ENCODE peak calls at places on chromosome 7, in nine cellular contexts. L is GM10248, T is type B pancreatic cell, Q is GM20000, A is HCT116, B is fibroblast of lung, K is WTC11, P is cardiac muscle cell, M is AG09319. W is an unnamed sample.

GRCh38 chr7:14377646-14378266 is 388.3 kb upstream of the ETV1 start:
- DNase-seq in L (no peak), T (no peak), Q (no peak), A (no peak), B (peak), K (no peak), P (no peak), M (peak), W (no peak)

GRCh38 chr7:1359051-1359400 is 100.2 kb downstream of the MICALL2 start:
- DNase-seq in L (no peak), T (no peak), Q (no peak), A (no peak), B (no peak), K (no peak), P (no peak), M (no peak), W (no peak)

GRCh38 chr7:70694909-70695803 is 436.8 kb upstream of the GALNT17 start:
- DNase-seq in L (peak), T (no peak), Q (peak), A (no peak), B (peak), K (peak), P (peak), M (no peak), W (no peak)

GRCh38 chr7:155009570-155010157 is 6.7 kb upstream of the PAXIP1 start:
- DNase-seq in L (no peak), T (no peak), Q (peak), A (peak), B (no peak), K (peak), P (no peak), M (no peak), W (peak)

GRCh38 chr7:19097165-19097885 is 20.1 kb downstream of the TWIST1 start:
- DNase-seq in L (no peak), T (no peak), Q (no peak), A (no peak), B (no peak), K (no peak), P (no peak), M (no peak), W (no peak)

GRCh38 chr7:100824499-100825214 is 2.7 kb downstream of the EPHB4 start:
- DNase-seq in L (no peak), T (no peak), Q (no peak), A (no peak), B (no peak), K (no peak), P (no peak), M (no peak), W (no peak)

GRCh38 chr7:37440738-37441404 is 7.8 kb downstream of the ELMO1 start:
- DNase-seq in L (no peak), T (no peak), Q (no peak), A (no peak), B (no peak), K (no peak), P (no peak), M (no peak), W (peak)

GRCh38 chr7:106566174-106566573 is 94.8 kb downstream of the CCDC71L start:
- DNase-seq in L (no peak), T (no peak), Q (no peak), A (no peak), B (no peak), K (no peak), P (no peak), M (no peak), W (no peak)

GRCh38 chr7:17206354-17206905 is 92.0 kb upstream of the AHR start:
- DNase-seq in L (no peak), T (no peak), Q (no peak), A (no peak), B (no peak), K (no peak), P (no peak), M (no peak), W (no peak)

GRCh38 chr7:151665363-151665762 is 145.7 kb upstream of the RHEB start:
- DNase-seq in L (no peak), T (no peak), Q (no peak), A (no peak), B (peak), K (no peak), P (peak), M (no peak), W (no peak)

GRCh38 chr7:1240917-1241509 is 8.3 kb downstream of the UNCX start:
- DNase-seq in L (no peak), T (no peak), Q (no peak), A (no peak), B (no peak), K (peak), P (no peak), M (no peak), W (no peak)

GRCh38 chr7:139626817-139627216 is 103.3 kb downstream of the CLEC2L start:
- DNase-seq in L (no peak), T (no peak), Q (no peak), A (no peak), B (no peak), K (no peak), P (no peak), M (no peak), W (peak)

GRCh38 chr7:44262031-44262430 is 61.3 kb downstream of the YKT6 start:
- DNase-seq in L (no peak), T (no peak), Q (no peak), A (no peak), B (no peak), K (no peak), P (no peak), M (no peak), W (no peak)

GRCh38 chr7:150931199-150931869 is 46.8 kb downstream of the KCNH2 start:
- DNase-seq in L (no peak), T (no peak), Q (no peak), A (no peak), B (no peak), K (no peak), P (peak), M (no peak), W (peak)

GRCh38 chr7:13724631-13725566 is 264.6 kb downstream of the ETV1 start:
- DNase-seq in L (no peak), T (no peak), Q (no peak), A (no peak), B (no peak), K (no peak), P (no peak), M (no peak), W (no peak)

GRCh38 chr7:100895956-100896742 is 461 bp upstream of the ACHE start:
- DNase-seq in L (no peak), T (no peak), Q (peak), A (no peak), B (no peak), K (peak), P (peak), M (no peak), W (peak)

GRCh38 chr7:1421946-1422345 is 37.3 kb downstream of the MICALL2 start:
- DNase-seq in L (no peak), T (no peak), Q (no peak), A (no peak), B (no peak), K (no peak), P (no peak), M (no peak), W (no peak)

DNA sequence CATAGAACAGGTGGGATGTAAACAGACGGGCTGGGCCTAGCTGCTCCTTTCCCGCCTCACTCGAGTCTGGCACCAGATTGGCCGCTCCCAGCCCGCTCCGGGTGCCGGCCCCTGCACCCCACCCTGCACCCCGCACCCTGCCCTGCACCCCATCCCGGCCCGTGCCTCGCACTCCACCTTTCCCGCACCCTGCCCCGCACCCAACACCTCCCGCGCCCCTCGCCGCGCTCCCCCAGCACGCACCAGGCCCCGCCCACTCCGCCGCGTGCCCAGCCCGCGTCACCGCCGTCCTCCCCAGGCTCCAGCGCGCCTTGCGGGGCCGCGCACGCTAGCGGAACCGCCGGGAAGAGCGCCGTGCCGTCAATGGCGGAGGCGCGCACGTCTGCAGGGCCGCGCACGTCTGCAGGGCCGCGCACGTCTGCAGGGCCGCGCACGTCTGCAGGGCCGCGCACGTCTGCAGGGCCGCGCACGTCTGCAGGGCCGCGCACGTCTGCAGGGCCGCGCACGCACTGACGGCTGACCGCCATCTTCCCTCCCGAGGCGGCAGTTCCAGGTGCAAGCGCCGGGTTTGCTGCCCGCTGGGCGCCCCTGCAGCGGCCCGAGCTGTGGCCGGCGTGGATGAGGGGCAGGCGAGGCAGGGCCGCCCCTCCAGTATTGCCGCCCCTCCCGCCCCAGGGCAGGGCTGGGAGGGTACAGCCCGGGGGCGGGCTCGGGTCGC is at the start of gene UBE3C:
- DNase-seq in L (peak), T (peak), Q (peak), A (peak), B (peak), K (peak), P (peak), M (peak), W (peak)
- TF ChIP-seq CTCF in L (no peak), T (no peak), Q (no peak), A (no peak), B (no peak), K (no peak), P (no peak), M (no peak), W (no peak)

GRCh38 chr7:131829911-131830310 is 273.5 kb upstream of the PODXL start:
- DNase-seq in L (no peak), T (no peak), Q (no peak), A (no peak), B (no peak), K (peak), P (peak), M (no peak), W (no peak)
- TF ChIP-seq CTCF in L (no peak), T (no peak), Q (no peak), A (no peak), B (no peak), K (no peak), P (no peak), M (no peak), W (no peak)

GRCh38 chr7:36127075-36127740 is 25.8 kb upstream of the EEPD1 start:
- DNase-seq in L (no peak), T (no peak), Q (no peak), A (no peak), B (no peak), K (no peak), P (no peak), M (no peak), W (no peak)

GRCh38 chr7:36130236-36130945 is 22.7 kb upstream of the EEPD1 start:
- DNase-seq in L (no peak), T (no peak), Q (no peak), A (no peak), B (no peak), K (no peak), P (no peak), M (no peak), W (no peak)

GRCh38 chr7:36131026-36131425 is 22.0 kb upstream of the EEPD1 start:
- DNase-seq in L (no peak), T (no peak), Q (no peak), A (no peak), B (no peak), K (no peak), P (no peak), M (no peak), W (no peak)

GRCh38 chr7:36129048-36129534 is 24.0 kb upstream of the EEPD1 start:
- DNase-seq in L (no peak), T (no peak), Q (no peak), A (no peak), B (peak), K (no peak), P (no peak), M (no peak), W (no peak)

GRCh38 chr7:36128448-36129047 is 24.5 kb upstream of the EEPD1 start:
- DNase-seq in L (no peak), T (no peak), Q (no peak), A (peak), B (peak), K (no peak), P (no peak), M (peak), W (no peak)
- TF ChIP-seq CTCF in L (no peak), T (peak), Q (peak), A (peak), B (peak), K (peak), P (peak), M (peak), W (peak)

GRCh38 chr7:66844552-66845381 is 76.3 kb upstream of the TMEM248 start:
- DNase-seq in L (peak), T (peak), Q (peak), A (peak), B (peak), K (peak), P (peak), M (peak), W (peak)
- TF ChIP-seq CTCF in L (no peak), T (peak), Q (no peak), A (no peak), B (no peak), K (no peak), P (peak), M (no peak), W (peak)

GRCh38 chr7:143321242-143321641 is 5.3 kb downstream of the CLCN1 start:
- DNase-seq in L (no peak), T (no peak), Q (no peak), A (no peak), B (no peak), K (no peak), P (no peak), M (no peak), W (no peak)

GRCh38 chr7:143316492-143316891 is 581 bp downstream of the CLCN1 start:
- DNase-seq in L (no peak), T (no peak), Q (no peak), A (no peak), B (no peak), K (no peak), P (no peak), M (no peak), W (no peak)

GRCh38 chr7:143320620-143321019 is 4.7 kb downstream of the CLCN1 start:
- DNase-seq in L (no peak), T (no peak), Q (no peak), A (no peak), B (no peak), K (no peak), P (no peak), M (no peak), W (no peak)

GRCh38 chr7:143315782-143316181 is at the start of gene CLCN1:
- DNase-seq in L (no peak), T (no peak), Q (no peak), A (no peak), B (no peak), K (no peak), P (no peak), M (no peak), W (no peak)

DNA sequence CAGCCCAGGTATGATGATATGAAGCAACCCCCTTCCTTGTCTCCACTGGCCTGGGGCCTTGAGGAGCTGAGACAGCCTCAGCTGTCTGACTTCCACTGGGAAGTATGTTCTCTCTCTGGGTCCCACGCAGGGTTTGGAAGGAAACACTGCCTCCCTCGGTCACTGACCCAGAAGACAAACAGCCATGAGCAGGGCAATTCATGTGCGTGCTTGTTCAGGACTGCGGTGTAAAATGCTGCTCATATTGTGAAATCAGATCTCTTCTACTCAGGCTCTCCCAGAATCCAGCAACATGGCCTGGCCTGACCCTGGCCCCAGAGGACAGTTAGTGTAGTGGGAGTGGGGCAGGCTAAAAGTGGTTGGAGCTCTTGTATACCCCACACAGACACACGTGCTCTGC is 2.8 kb downstream of the CLCN1 start:
- DNase-seq in L (no peak), T (no peak), Q (no peak), A (no peak), B (no peak), K (no peak), P (no peak), M (peak), W (no peak)
- TF ChIP-seq CTCF in L (no peak), T (no peak), Q (no peak), A (no peak), B (no peak), K (no peak), P (no peak), M (peak), W (no peak)

DNA sequence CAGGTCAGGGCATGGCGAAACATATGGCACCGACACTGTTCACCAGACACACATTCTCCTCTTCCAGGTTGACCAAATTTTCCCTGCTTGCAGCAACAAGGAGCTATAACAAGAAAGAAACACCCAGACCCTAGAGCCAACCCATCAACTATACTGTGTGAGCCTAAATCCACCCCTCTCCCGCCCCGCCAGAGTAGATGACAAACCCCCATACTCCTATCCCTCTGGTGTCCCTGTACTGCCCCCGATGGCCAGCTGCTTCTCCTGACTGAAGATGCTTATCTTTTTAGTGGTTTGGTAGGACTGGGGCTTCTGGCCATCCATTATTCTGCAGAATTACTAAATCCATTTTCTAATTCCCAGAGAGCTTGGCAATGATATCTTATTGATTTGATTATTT is 70.1 kb upstream of the EEPD1 start:
- DNase-seq in L (no peak), T (no peak), Q (no peak), A (no peak), B (no peak), K (peak), P (no peak), M (no peak), W (no peak)
- TF ChIP-seq CTCF in L (no peak), T (no peak), Q (no peak), A (peak), B (no peak), K (no peak), P (peak), M (no peak), W (no peak)

GRCh38 chr7:129926618-129927017 is 26.1 kb downstream of the UBE2H start:
- DNase-seq in L (no peak), T (no peak), Q (no peak), A (no peak), B (no peak), K (no peak), P (no peak), M (no peak), W (no peak)
- TF ChIP-seq CTCF in L (no peak), T (no peak), Q (no peak), A (no peak), B (no peak), K (no peak), P (no peak), M (no peak), W (no peak)

DNA sequence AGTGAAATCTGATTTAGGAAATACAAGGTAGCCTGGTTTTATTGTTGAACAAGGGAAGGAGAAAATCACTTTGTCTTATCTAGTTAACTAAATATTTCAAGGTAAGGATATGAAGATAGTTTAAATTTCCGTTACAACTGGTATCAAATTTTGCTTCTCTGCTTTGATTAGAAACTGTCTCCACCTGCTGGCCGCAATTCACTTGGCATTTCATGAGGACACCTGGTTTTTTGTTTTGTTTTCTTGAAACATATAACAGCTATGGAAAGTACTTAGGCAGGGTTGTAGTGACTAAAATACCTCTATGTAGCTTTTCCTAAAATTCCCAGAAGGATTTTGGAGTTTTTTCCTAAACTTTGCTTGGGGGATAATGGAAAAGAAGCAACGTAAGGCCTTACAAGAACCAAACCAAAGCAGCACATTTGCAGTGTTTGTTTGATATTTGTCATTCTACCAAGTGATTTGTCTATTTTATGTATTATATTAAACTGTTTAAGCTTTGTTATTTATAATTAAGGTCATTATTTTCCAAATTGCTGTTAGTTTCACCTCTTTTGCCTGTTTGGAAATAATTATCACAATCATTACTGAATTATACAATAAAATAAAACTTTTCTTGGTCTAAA is 73.6 kb downstream of the AHCYL2 start:
- DNase-seq in L (peak), T (no peak), Q (peak), A (peak), B (peak), K (peak), P (peak), M (peak), W (peak)
- TF ChIP-seq CTCF in L (peak), T (peak), Q (peak), A (peak), B (peak), K (peak), P (peak), M (peak), W (peak)